ENCODE peak calls at places on chromosomes 2 and 18, in five cellular contexts. I, Q, V, Y and S are unnamed samples.

GRCh38 chr2:191754103-191754502 is 76.2 kb downstream of the NABP1 start:
- DNase-seq in I (no peak), Q (no peak), V (no peak), Y (no peak), S (no peak)

GRCh38 chr2:71223767-71224333 is 3.1 kb downstream of the PAIP2B start:
- DNase-seq in I (peak), Q (peak), V (peak), Y (peak), S (no peak)

GRCh38 chr2:8424997-8425900 is 256.6 kb upstream of the ID2 start:
- DNase-seq in I (no peak), Q (no peak), V (no peak), Y (peak), S (peak)

GRCh38 chr2:127400897-127401756 is 13.4 kb upstream of the MAP3K2 start:
- DNase-seq in I (peak), Q (peak), V (peak), Y (no peak), S (no peak)

GRCh38 chr2:164657129-164657528 is 35.8 kb upstream of the GRB14 start:
- DNase-seq in I (no peak), Q (no peak), V (no peak), Y (no peak), S (no peak)

GRCh38 chr2:86078801-86079545 is 26.7 kb downstream of the POLR1A start:
- DNase-seq in I (no peak), Q (no peak), V (no peak), Y (no peak), S (no peak)

GRCh38 chr2:191869781-191870180 is 22.9 kb upstream of the CAVIN2 start:
- DNase-seq in I (no peak), Q (no peak), V (no peak), Y (no peak), S (no peak)

GRCh38 chr2:206937519-206937918 is 1.8 kb upstream of the CPO start:
- DNase-seq in I (no peak), Q (no peak), V (no peak), Y (no peak), S (no peak)

GRCh38 chr18:8751692-8752091 is 46.3 kb downstream of the MTCL1 start:
- DNase-seq in I (no peak), Q (no peak), V (no peak), Y (no peak), S (no peak)

GRCh38 chr2:225011585-225011984 is 30.7 kb downstream of the DOCK10 start:
- DNase-seq in I (peak), Q (no peak), V (no peak), Y (no peak), S (no peak)

GRCh38 chr2:168652997-168653906 is 149.2 kb upstream of the NOSTRIN start:
- DNase-seq in I (peak), Q (peak), V (no peak), Y (no peak), S (no peak)
- TF ChIP-seq POLR2AphosphoS5 in I (no peak), Q (no peak), V (no peak), Y (no peak), S (no peak)

GRCh38 chr2:196697825-196698224 is 58.3 kb downstream of the CCDC150 start:
- DNase-seq in I (no peak), Q (no peak), V (no peak), Y (no peak), S (no peak)

DNA sequence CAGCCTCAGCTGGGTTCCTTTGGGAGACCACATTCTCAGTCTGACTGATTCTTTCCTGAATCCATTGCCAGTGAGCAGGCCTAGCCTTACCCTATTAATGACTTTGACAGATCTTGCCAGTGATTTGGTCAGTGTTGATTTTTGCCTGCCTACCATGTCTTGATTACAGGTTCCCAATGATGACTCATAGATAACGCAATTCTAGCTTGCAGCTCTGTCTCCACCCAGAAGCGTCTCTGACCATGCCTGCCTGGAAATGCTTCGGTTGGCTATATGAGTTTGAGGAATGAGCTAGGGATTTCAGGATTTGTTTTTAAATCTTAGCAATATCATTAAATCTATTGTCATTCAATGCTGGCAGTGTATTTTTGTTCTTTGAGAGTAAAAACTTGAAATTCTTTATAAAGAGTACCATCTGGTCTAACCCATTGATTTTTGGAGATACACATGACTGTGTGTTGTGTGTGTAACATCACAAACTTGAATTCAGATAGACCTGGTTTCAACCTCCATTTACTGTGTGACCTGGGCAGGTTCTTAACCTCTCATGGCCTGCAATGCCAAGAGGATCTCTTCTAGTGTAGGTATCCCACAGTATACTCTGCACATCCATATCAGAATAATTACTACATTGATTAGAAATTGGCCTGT is 57.0 kb downstream of the CCDC150 start:
- DNase-seq in I (peak), Q (peak), V (peak), Y (no peak), S (no peak)
- TF ChIP-seq POLR2AphosphoS5 in I (no peak), Q (no peak), V (no peak), Y (no peak), S (no peak)

DNA sequence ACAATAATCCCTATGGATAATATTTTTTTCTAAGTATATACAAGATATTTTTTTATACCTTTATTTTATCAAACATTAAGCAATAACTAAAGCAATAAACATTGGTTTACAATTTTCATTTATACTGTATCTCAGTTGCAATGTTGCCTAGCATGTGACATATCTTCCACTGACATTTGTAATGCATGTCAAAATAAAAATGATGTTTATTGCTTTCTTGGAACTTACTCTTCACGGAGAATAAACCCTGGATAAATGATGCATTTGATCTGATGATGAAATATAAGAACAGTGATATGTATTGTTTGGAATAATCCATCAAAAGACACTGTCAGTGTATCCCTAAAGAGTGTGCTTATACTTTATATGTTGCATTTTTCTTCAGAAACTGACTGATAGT is 135.7 kb downstream of the SPAG16 start:
- DNase-seq in I (no peak), Q (no peak), V (no peak), Y (no peak), S (no peak)
- TF ChIP-seq POLR2AphosphoS5 in I (no peak), Q (no peak), V (no peak), Y (no peak), S (no peak)

DNA sequence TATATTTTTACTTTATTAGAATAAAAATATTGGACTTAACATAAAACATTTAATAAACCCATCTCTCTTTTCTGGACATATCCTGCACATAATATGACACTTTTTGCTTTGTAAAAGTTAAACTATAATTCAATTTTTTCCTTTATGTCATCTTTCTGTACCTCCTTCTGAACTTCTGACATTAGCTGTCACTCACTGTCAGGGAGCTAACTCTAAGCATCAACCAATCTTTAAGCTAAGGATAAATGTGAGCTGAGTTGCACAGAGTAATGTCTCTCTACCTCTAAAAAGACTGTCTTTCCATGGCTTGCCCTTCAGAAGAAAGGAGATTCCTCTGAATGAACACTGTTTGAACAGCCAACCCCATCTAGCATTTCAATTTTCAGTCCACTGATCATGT is 948.6 kb upstream of the CHAC2 start:
- DNase-seq in I (no peak), Q (no peak), V (no peak), Y (no peak), S (no peak)
- TF ChIP-seq POLR2AphosphoS5 in I (no peak), Q (no peak), V (no peak), Y (no peak), S (no peak)